ENCODE peak calls at places on chromosomes 5 and 9, in seven cellular contexts. Q, U, J, G, H, K and I are unnamed samples.

GRCh38 chr5:151605559-151605958 is 14.4 kb upstream of the FAT2 start:
- DNase-seq in Q (no peak), U (no peak), J (no peak), G (no peak), H (no peak), K (no peak), I (no peak)

GRCh38 chr9:19471737-19472648 is 63.2 kb downstream of the ACER2 start:
- DNase-seq in Q (peak; percentile 40), U (peak; percentile 11), J (peak; percentile 38), G (peak; percentile 43), H (peak; percentile 50), K (peak; percentile 64), I (no peak)

GRCh38 chr9:133060417-133060841 is 1.4 kb upstream of the CEL start:
- DNase-seq in Q (no peak), U (no peak), J (no peak), G (no peak), H (no peak), K (no peak), I (no peak)

GRCh38 chr5:158599132-158599531 is 500.6 kb downstream of the EBF1 start:
- DNase-seq in Q (no peak), U (no peak), J (no peak), G (peak; percentile 71), H (no peak), K (no peak), I (no peak)

GRCh38 chr9:16809912-16810610 is 60.4 kb downstream of the BNC2 start:
- DNase-seq in Q (no peak), U (no peak), J (no peak), G (no peak), H (no peak), K (no peak), I (no peak)

GRCh38 chr9:124074746-124075145 is 63.2 kb downstream of the LHX2 start:
- DNase-seq in Q (no peak), U (no peak), J (no peak), G (no peak), H (no peak), K (no peak), I (no peak)

GRCh38 chr5:160357861-160358411 is 12.5 kb downstream of the C1QTNF2 start:
- DNase-seq in Q (peak; percentile 29), U (no peak), J (no peak), G (no peak), H (no peak), K (no peak), I (no peak)

GRCh38 chr9:18473551-18474279 is at the start of gene ADAMTSL1:
- DNase-seq in Q (peak; percentile 50), U (no peak), J (peak; percentile 37), G (peak; percentile 91), H (no peak), K (no peak), I (no peak)

GRCh38 chr5:14685757-14686156 is 21.2 kb downstream of the OTULIN start:
- DNase-seq in Q (no peak), U (peak; percentile 30), J (peak; percentile 72), G (peak; percentile 60), H (no peak), K (peak; percentile 56), I (peak; percentile 30)

GRCh38 chr5:122346897-122347581 is 35.0 kb downstream of the SNCAIP start:
- DNase-seq in Q (no peak), U (no peak), J (no peak), G (no peak), H (no peak), K (no peak), I (no peak)

GRCh38 chr9:6733243-6733642 is 24.5 kb upstream of the KDM4C start:
- DNase-seq in Q (no peak), U (no peak), J (no peak), G (no peak), H (no peak), K (no peak), I (no peak)

GRCh38 chr5:52693279-52693678 is 94.4 kb upstream of the ITGA1 start:
- DNase-seq in Q (peak; percentile 34), U (peak; percentile 12), J (peak; percentile 36), G (peak; percentile 32), H (no peak), K (peak; percentile 42), I (no peak)

GRCh38 chr5:115602585-115603125 is 376 bp upstream of the TICAM2 start:
- DNase-seq in Q (no peak), U (no peak), J (no peak), G (no peak), H (no peak), K (no peak), I (no peak)

GRCh38 chr9:61666849-61667371 is 477.1 kb downstream of the SPATA31A7 start:
- DNase-seq in Q (peak; percentile 7), U (no peak), J (no peak), G (no peak), H (no peak), K (no peak), I (no peak)

GRCh38 chr9:121369595-121370265 is at the start of gene STOM:
- DNase-seq in Q (peak; percentile 91), U (peak; percentile 47), J (peak; percentile 93), G (peak; percentile 74), H (no peak), K (no peak), I (no peak)

GRCh38 chr9:138022756-138023393 is 145.3 kb downstream of the CACNA1B start:
- DNase-seq in Q (no peak), U (no peak), J (no peak), G (no peak), H (no peak), K (no peak), I (no peak)

GRCh38 chr5:38601843-38602424 is 45.5 kb upstream of the LIFR start:
- DNase-seq in Q (no peak), U (no peak), J (peak; percentile 49), G (peak; percentile 82), H (no peak), K (peak; percentile 24), I (no peak)

GRCh38 chr5:10801931-10802674 is 41.1 kb upstream of the DAP start:
- DNase-seq in Q (no peak), U (no peak), J (no peak), G (no peak), H (no peak), K (peak; percentile 15), I (no peak)

GRCh38 chr9:120901704-120902103 is 24.7 kb upstream of the PHF19 start:
- DNase-seq in Q (no peak), U (no peak), J (no peak), G (no peak), H (no peak), K (no peak), I (no peak)

GRCh38 chr9:135945969-135946368 is 15.2 kb downstream of the UBAC1 start:
- DNase-seq in Q (no peak), U (no peak), J (no peak), G (no peak), H (no peak), K (no peak), I (no peak)

GRCh38 chr9:83432104-83432627 is 106.0 kb downstream of the FRMD3 start:
- DNase-seq in Q (peak; percentile 70), U (no peak), J (peak; percentile 72), G (peak; percentile 67), H (no peak), K (peak; percentile 62), I (no peak)

GRCh38 chr5:18321516-18321915 is 687.3 kb downstream of the TAF11L14 start:
- DNase-seq in Q (no peak), U (no peak), J (no peak), G (no peak), H (no peak), K (no peak), I (no peak)

GRCh38 chr9:15377625-15378252 is 44.9 kb upstream of the SNAPC3 start:
- DNase-seq in Q (no peak), U (no peak), J (no peak), G (no peak), H (no peak), K (no peak), I (no peak)

GRCh38 chr9:38318755-38319495 is 73.6 kb upstream of the ALDH1B1 start:
- DNase-seq in Q (no peak), U (no peak), J (no peak), G (no peak), H (no peak), K (peak; percentile 10), I (no peak)

GRCh38 chr5:94040591-94041148 is 299.3 kb upstream of the POU5F2 start:
- DNase-seq in Q (no peak), U (no peak), J (no peak), G (no peak), H (no peak), K (no peak), I (no peak)

GRCh38 chr5:144103611-144104010 is 66.8 kb downstream of the YIPF5 start:
- DNase-seq in Q (no peak), U (no peak), J (no peak), G (no peak), H (no peak), K (no peak), I (no peak)

GRCh38 chr9:113776194-113776593 is 99.9 kb upstream of the ZNF618 start:
- DNase-seq in Q (no peak), U (no peak), J (no peak), G (no peak), H (no peak), K (no peak), I (no peak)

GRCh38 chr5:102483736-102484135 is 15.1 kb downstream of the SLCO6A1 start:
- DNase-seq in Q (no peak), U (no peak), J (no peak), G (peak; percentile 2), H (no peak), K (no peak), I (no peak)

GRCh38 chr5:157912621-157913325 is 53.8 kb upstream of the CLINT1 start:
- DNase-seq in Q (no peak), U (no peak), J (no peak), G (no peak), H (no peak), K (no peak), I (peak; percentile 16)

GRCh38 chr9:97640290-97640689 is 6.7 kb downstream of the NCBP1 start:
- DNase-seq in Q (no peak), U (no peak), J (no peak), G (no peak), H (no peak), K (no peak), I (no peak)

GRCh38 chr9:130368631-130369103 is 76.1 kb upstream of the ASS1 start:
- DNase-seq in Q (no peak), U (no peak), J (no peak), G (peak; percentile 21), H (no peak), K (peak; percentile 23), I (no peak)
- TF ChIP-seq CTCF in Q (no peak), U (no peak), J (no peak), G (peak; percentile 21), H (no peak), K (no peak), I (no peak)

GRCh38 chr9:71003346-71003745 is 118.1 kb downstream of the TRPM3 start:
- DNase-seq in Q (no peak), U (no peak), J (no peak), G (no peak), H (no peak), K (no peak), I (no peak)
- TF ChIP-seq CTCF in Q (no peak), U (no peak), J (no peak), G (no peak), H (no peak), K (no peak), I (no peak)

GRCh38 chr9:109862452-109862851 is 82.5 kb downstream of the PALM2AKAP2 start:
- DNase-seq in Q (no peak), U (no peak), J (no peak), G (no peak), H (no peak), K (no peak), I (no peak)
- TF ChIP-seq CTCF in Q (no peak), U (no peak), J (peak; percentile 48), G (peak; percentile 18), H (peak; percentile 31), K (no peak), I (no peak)

GRCh38 chr5:137155621-137156020 is 343.5 kb downstream of the SPOCK1 start:
- DNase-seq in Q (no peak), U (no peak), J (no peak), G (no peak), H (no peak), K (no peak), I (no peak)
- TF ChIP-seq CTCF in Q (no peak), U (no peak), J (no peak), G (no peak), H (no peak), K (no peak), I (no peak)